ENCODE peak calls at places on chromosomes 5 and 9, in seven cellular contexts. C is HCT116, W is uterus, Z is esophagus squamous epithelium, V is ascending aorta, Q is psoas muscle, E is tibial nerve. O is an unnamed sample.
A peak's percentile ranks its signal among the peaks of the same experiment; 100 is the strongest.

GRCh38 chr5:437281-437771 is 5.7 kb upstream of the EXOC3 start:
- DNase-seq in C (no peak), W (no peak), Z (no peak), V (no peak), Q (no peak), E (no peak), O (no peak)

GRCh38 chr9:135016876-135017275 is 70.6 kb upstream of the OLFM1 start:
- DNase-seq in C (no peak), W (no peak), Z (no peak), V (no peak), Q (no peak), E (no peak), O (no peak)

GRCh38 chr5:90410178-90410762 is 714 bp upstream of the CETN3 start:
- DNase-seq in C (no peak), W (no peak), Z (no peak), V (no peak), Q (no peak), E (no peak), O (no peak)

GRCh38 chr5:66976108-66976507 is 220.5 kb downstream of the CD180 start:
- DNase-seq in C (no peak), W (no peak), Z (no peak), V (no peak), Q (no peak), E (no peak), O (no peak)

GRCh38 chr9:135698767-135699166 is 514 bp downstream of the SOHLH1 start:
- DNase-seq in C (no peak), W (no peak), Z (no peak), V (no peak), Q (no peak), E (no peak), O (no peak)

GRCh38 chr9:108049026-108049591 is 559.5 kb upstream of the KLF4 start:
- DNase-seq in C (peak; percentile 92), W (no peak), Z (no peak), V (no peak), Q (no peak), E (no peak), O (no peak)

GRCh38 chr9:121280715-121281613 is 13.0 kb downstream of the GSN start:
- DNase-seq in C (no peak), W (no peak), Z (no peak), V (no peak), Q (no peak), E (no peak), O (no peak)

GRCh38 chr9:20618361-20618799 is 3.9 kb downstream of the MLLT3 start:
- DNase-seq in C (no peak), W (no peak), Z (no peak), V (no peak), Q (no peak), E (no peak), O (no peak)

DNA sequence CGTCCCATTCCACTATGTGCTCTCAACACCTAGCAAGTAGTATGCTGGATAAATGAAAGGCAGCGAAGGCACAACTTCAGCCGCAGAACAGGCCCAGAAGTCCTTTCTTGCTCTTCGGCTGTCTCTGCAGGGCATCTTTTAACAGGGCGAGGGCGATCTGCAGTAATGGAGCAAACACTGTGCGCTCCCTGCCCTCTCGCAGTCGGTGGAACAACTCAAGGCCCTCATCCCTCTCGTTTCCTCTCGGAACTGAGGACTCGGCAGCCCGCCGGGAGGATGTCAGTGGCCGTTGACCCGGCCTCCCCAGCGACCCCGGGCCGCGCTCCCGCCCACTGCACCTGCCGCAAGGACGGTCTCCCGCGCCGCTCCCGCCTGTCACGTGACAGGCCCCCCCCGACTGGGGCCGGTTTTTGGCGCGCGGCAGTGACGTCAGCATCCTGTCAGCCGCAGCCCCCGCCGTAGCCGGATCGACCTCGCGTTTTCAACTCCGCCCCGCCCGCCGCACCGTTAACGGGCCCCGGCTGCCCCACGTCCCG is 1.1 kb downstream of the ZNF367 start:
- DNase-seq in C (peak; percentile 56), W (peak; percentile 86), Z (peak; percentile 53), V (peak; percentile 34), Q (peak; percentile 90), E (peak; percentile 79), O (peak; percentile 94)
- H3K4me3 ChIP-seq in C (peak overlapping the region; percentile 69), W (peak overlapping the region; percentile 81), Z (peak overlapping the region; percentile 71), V (peak overlapping the region; percentile 92), Q (peak overlapping the region; percentile 80), E (peak overlapping the region; percentile 93), O (peak overlapping the region; percentile 71)

GRCh38 chr9:38422555-38423245 is 1.6 kb downstream of the IGFBPL1 start:
- DNase-seq in C (no peak), W (no peak), Z (no peak), V (no peak), Q (no peak), E (no peak), O (no peak)
- TF ChIP-seq CTCF in C (no peak), W (no peak), Z (no peak), V (no peak), Q (no peak), E (no peak), O (no peak)

DNA sequence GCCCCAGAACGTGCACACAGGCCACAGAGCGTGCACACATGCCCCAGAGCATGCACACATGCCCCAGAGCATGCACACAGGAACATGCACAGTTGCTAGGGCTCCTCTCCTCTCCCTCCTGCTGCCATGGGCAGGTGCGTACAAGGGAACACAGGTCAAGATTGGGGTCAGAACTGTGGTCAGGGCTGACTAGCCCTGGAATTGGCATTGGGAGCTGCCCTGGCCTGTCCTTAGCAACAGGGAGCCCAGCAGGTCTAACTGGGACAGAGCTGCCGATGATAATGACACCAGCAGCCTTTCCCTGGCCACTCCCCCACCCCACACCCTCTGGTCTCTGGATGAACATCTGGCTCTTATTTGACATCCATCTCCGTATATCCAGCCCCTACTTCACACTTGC is 8.0 kb downstream of the PCDH1 start:
- DNase-seq in C (no peak), W (no peak), Z (no peak), V (no peak), Q (no peak), E (no peak), O (no peak)
- H3K4me1 ChIP-seq in C (peaks cover 40% of the 10 kb centered on the region), W (no peaks in the 10 kb centered on the region), Z (peaks cover 16% of the 10 kb centered on the region), V (no peaks in the 10 kb centered on the region), Q (no peaks in the 10 kb centered on the region), E (peaks cover 55% of the 10 kb centered on the region), O (peaks cover 68% of the 10 kb centered on the region)

DNA sequence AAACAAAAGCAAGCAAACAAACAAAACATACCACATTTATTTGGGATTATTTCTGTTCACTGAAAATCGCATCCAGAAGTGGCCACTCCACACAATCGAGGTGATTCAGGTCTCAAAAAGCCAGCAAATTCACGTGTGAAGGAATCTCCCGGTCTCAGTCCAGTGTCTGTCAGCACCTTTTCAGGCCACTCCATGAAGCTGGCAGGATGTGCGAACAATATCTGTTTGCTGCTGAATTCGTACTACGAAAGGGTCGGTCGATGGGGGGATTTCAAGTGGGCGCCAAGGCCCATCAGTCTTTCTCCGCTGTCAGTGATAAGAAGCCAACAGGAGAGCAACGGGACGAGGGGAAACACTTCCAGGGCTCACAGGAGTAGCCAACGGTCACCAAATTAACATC is 505.1 kb downstream of the IRX1 start:
- DNase-seq in C (no peak), W (no peak), Z (no peak), V (no peak), Q (no peak), E (no peak), O (no peak)
- H3K4me3 ChIP-seq in C (no peak overlapping the region), W (no peak overlapping the region), Z (no peak overlapping the region), V (no peak overlapping the region), Q (no peak overlapping the region), E (no peak overlapping the region), O (no peak overlapping the region)

GRCh38 chr5:109589239-109589638 is 100.5 kb upstream of the MAN2A1 start:
- DNase-seq in C (no peak), W (no peak), Z (no peak), V (no peak), Q (no peak), E (no peak), O (no peak)
- TF ChIP-seq CTCF in C (no peak), W (no peak), Z (no peak), V (no peak), Q (no peak), E (no peak), O (no peak)

DNA sequence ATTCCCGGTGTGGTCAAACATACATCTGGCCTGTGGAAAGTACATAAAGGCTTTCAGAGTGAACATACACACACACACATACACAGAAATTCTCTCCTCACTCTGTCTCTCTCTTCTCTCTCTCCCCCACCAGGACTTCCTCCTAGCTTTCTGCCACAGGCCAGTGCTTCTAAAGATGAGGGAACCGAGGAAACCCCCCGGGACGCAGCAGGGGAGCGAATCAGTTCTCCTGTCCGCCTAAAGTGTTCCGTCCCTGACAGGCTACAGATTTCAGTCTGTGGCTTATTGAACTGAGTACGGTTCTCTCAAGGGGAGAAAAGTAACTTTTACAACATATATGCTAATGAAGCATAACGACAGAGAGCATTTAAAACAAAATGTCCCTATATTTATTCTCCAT is 75.8 kb downstream of the MED27 start:
- DNase-seq in C (no peak), W (no peak), Z (no peak), V (no peak), Q (no peak), E (no peak), O (no peak)
- H3K4me1 ChIP-seq in C (peaks cover 11% of the 10 kb centered on the region), W (no peaks in the 10 kb centered on the region), Z (peaks cover 30% of the 10 kb centered on the region), V (no peaks in the 10 kb centered on the region), Q (peaks cover 23% of the 10 kb centered on the region), E (peaks cover 23% of the 10 kb centered on the region), O (no peaks in the 10 kb centered on the region)

GRCh38 chr5:72847439-72847838 is 31.0 kb downstream of the TNPO1 start:
- DNase-seq in C (no peak), W (no peak), Z (no peak), V (no peak), Q (no peak), E (no peak), O (no peak)
- H3K4me3 ChIP-seq in C (peak overlapping the region; percentile 74), W (peak overlapping the region; percentile 94), Z (peak overlapping the region; percentile 89), V (peak overlapping the region; percentile 97), Q (peak overlapping the region; percentile 81), E (peak overlapping the region; percentile 80), O (no peak overlapping the region)

GRCh38 chr5:112691341-112691685 is 46.4 kb upstream of the APC start:
- DNase-seq in C (no peak), W (no peak), Z (no peak), V (no peak), Q (no peak), E (no peak), O (no peak)

GRCh38 chr5:112693301-112693700 is 44.4 kb upstream of the APC start:
- DNase-seq in C (no peak), W (no peak), Z (no peak), V (no peak), Q (no peak), E (no peak), O (no peak)

GRCh38 chr5:112690605-112691340 is 46.9 kb upstream of the APC start:
- DNase-seq in C (no peak), W (no peak), Z (no peak), V (no peak), Q (no peak), E (no peak), O (no peak)

GRCh38 chr5:112692472-112692871 is 45.2 kb upstream of the APC start:
- DNase-seq in C (no peak), W (no peak), Z (no peak), V (no peak), Q (no peak), E (no peak), O (no peak)

GRCh38 chr5:112691758-112692157 is 45.9 kb upstream of the APC start:
- DNase-seq in C (no peak), W (no peak), Z (no peak), V (no peak), Q (no peak), E (no peak), O (no peak)
- TF ChIP-seq CTCF in C (no peak), W (no peak), Z (no peak), V (no peak), Q (no peak), E (no peak), O (no peak)

O was measured in mucosa of descending colon.